ENCODE peak calls at places on chromosomes 12 and 14, in four cellular contexts. A is GM23338, H is NCI-H1092, Z is RWPE1. W is an unnamed sample.

GRCh38 chr12:130520784-130521183 is 183.1 kb downstream of the PIWIL1 start:
- DNase-seq in A (no peak), H (no peak), Z (no peak), W (no peak)

GRCh38 chr12:52186135-52186840 is 5.5 kb downstream of the KRT80 start:
- DNase-seq in A (no peak), H (no peak), Z (peak; percentile 77), W (no peak)

GRCh38 chr12:4268549-4269181 is 4.9 kb upstream of the CCND2 start:
- DNase-seq in A (no peak), H (no peak), Z (no peak), W (peak; percentile 15)

GRCh38 chr12:232731-233614 is 19.0 kb upstream of the SLC6A12 start:
- DNase-seq in A (no peak), H (peak; percentile 75), Z (no peak), W (no peak)

GRCh38 chr12:113973109-113973904 is 7.2 kb upstream of the RBM19 start:
- DNase-seq in A (no peak), H (no peak), Z (no peak), W (no peak)

GRCh38 chr14:51564460-51564859 is 87.2 kb upstream of the FRMD6 start:
- DNase-seq in A (no peak), H (no peak), Z (no peak), W (no peak)

GRCh38 chr12:132176920-132177551 is 32.8 kb downstream of the NOC4L start:
- DNase-seq in A (no peak), H (no peak), Z (no peak), W (no peak)

GRCh38 chr14:99732436-99733220 is 48.5 kb downstream of the CYP46A1 start:
- DNase-seq in A (no peak), H (no peak), Z (no peak), W (no peak)

GRCh38 chr12:27367078-27367477 is 34.4 kb downstream of the BMAL2 start:
- DNase-seq in A (no peak), H (no peak), Z (no peak), W (no peak)

GRCh38 chr12:32662665-32663064 is 16.4 kb upstream of the DNM1L start:
- DNase-seq in A (no peak), H (no peak), Z (no peak), W (no peak)

GRCh38 chr12:49041881-49042484 is 18.6 kb downstream of the KMT2D start:
- DNase-seq in A (no peak), H (no peak), Z (no peak), W (no peak)